ENCODE peak calls at places on chromosomes 13 and 19, in eight cellular contexts. One of them, this sample, is unnamed. For H3K27me3, the result is how much of the 10 kb centered on the place peaks cover.

GRCh38 chr13:75194717-75195116 is 287.3 kb downstream of the TBC1D4 start:
- DNase-seq in CD4-positive, alpha-beta memory T cell: no peak
- DNase-seq in mesenchymal stem cell: no peak
- DNase-seq in stomach: no peak
- DNase-seq in HepG2: no peak
- DNase-seq in CD8-positive, alpha-beta memory T cell: no peak
- DNase-seq in IMR-90: no peak
- DNase-seq in aorta: no peak
- DNase-seq in this sample: no peak

GRCh38 chr13:111215081-111216047 is 100.3 kb downstream of the ARHGEF7 start:
- DNase-seq in stomach: no peak
- DNase-seq in HepG2: no peak
- DNase-seq in CD4-positive, alpha-beta memory T cell: no peak
- DNase-seq in IMR-90: no peak
- DNase-seq in CD8-positive, alpha-beta memory T cell: no peak
- DNase-seq in aorta: no peak
- DNase-seq in mesenchymal stem cell: no peak
- DNase-seq in this sample: no peak

GRCh38 chr13:21717817-21718216 is 46.9 kb downstream of the FGF9 start:
- DNase-seq in CD4-positive, alpha-beta memory T cell: no peak
- DNase-seq in stomach: no peak
- DNase-seq in CD8-positive, alpha-beta memory T cell: no peak
- DNase-seq in mesenchymal stem cell: no peak
- DNase-seq in aorta: no peak
- DNase-seq in HepG2: no peak
- DNase-seq in IMR-90: no peak
- DNase-seq in this sample: no peak

GRCh38 chr13:40961826-40962225 is 57.3 kb downstream of the ELF1 start:
- DNase-seq in stomach: no peak
- DNase-seq in CD4-positive, alpha-beta memory T cell: no peak
- DNase-seq in aorta: no peak
- DNase-seq in HepG2: no peak
- DNase-seq in CD8-positive, alpha-beta memory T cell: no peak
- DNase-seq in IMR-90: no peak
- DNase-seq in mesenchymal stem cell: no peak
- DNase-seq in this sample: no peak

GRCh38 chr13:48636550-48636949 is 17.2 kb upstream of the CYSLTR2 start:
- DNase-seq in CD4-positive, alpha-beta memory T cell: no peak
- DNase-seq in IMR-90: peak
- DNase-seq in stomach: no peak
- DNase-seq in aorta: no peak
- DNase-seq in HepG2: no peak
- DNase-seq in mesenchymal stem cell: peak
- DNase-seq in CD8-positive, alpha-beta memory T cell: no peak
- DNase-seq in this sample: no peak

GRCh38 chr13:84844473-84844872 is 954.7 kb downstream of the SLITRK6 start:
- DNase-seq in IMR-90: no peak
- DNase-seq in mesenchymal stem cell: peak
- DNase-seq in HepG2: peak
- DNase-seq in CD4-positive, alpha-beta memory T cell: no peak
- DNase-seq in CD8-positive, alpha-beta memory T cell: no peak
- DNase-seq in aorta: no peak
- DNase-seq in stomach: no peak
- DNase-seq in this sample: no peak

GRCh38 chr13:78194904-78195639 is 276.4 kb upstream of the EDNRB start:
- DNase-seq in stomach: no peak
- DNase-seq in IMR-90: peak
- DNase-seq in CD8-positive, alpha-beta memory T cell: no peak
- DNase-seq in mesenchymal stem cell: no peak
- DNase-seq in aorta: no peak
- DNase-seq in CD4-positive, alpha-beta memory T cell: no peak
- DNase-seq in HepG2: no peak
- DNase-seq in this sample: no peak

GRCh38 chr13:72651196-72651595 is 76.2 kb downstream of the MZT1 start:
- DNase-seq in stomach: no peak
- DNase-seq in mesenchymal stem cell: no peak
- DNase-seq in HepG2: peak
- DNase-seq in CD8-positive, alpha-beta memory T cell: no peak
- DNase-seq in IMR-90: no peak
- DNase-seq in aorta: no peak
- DNase-seq in CD4-positive, alpha-beta memory T cell: no peak
- DNase-seq in this sample: peak

GRCh38 chr13:92806215-92806614 is 420.4 kb upstream of the GPC6 start:
- DNase-seq in aorta: no peak
- DNase-seq in mesenchymal stem cell: peak
- DNase-seq in CD4-positive, alpha-beta memory T cell: peak
- DNase-seq in HepG2: no peak
- DNase-seq in stomach: no peak
- DNase-seq in IMR-90: no peak
- DNase-seq in CD8-positive, alpha-beta memory T cell: no peak
- DNase-seq in this sample: peak

GRCh38 chr19:50258918-50259372 is 55.5 kb downstream of the MYH14 start:
- DNase-seq in HepG2: no peak
- DNase-seq in aorta: no peak
- DNase-seq in stomach: peak
- DNase-seq in IMR-90: no peak
- DNase-seq in mesenchymal stem cell: no peak
- DNase-seq in CD4-positive, alpha-beta memory T cell: no peak
- DNase-seq in CD8-positive, alpha-beta memory T cell: no peak
- DNase-seq in this sample: no peak

GRCh38 chr19:35328851-35329285 is at the start of gene CD22:
- DNase-seq in mesenchymal stem cell: no peak
- DNase-seq in stomach: no peak
- DNase-seq in aorta: no peak
- DNase-seq in HepG2: no peak
- DNase-seq in CD8-positive, alpha-beta memory T cell: no peak
- DNase-seq in CD4-positive, alpha-beta memory T cell: no peak
- DNase-seq in IMR-90: no peak
- DNase-seq in this sample: no peak

GRCh38 chr13:63409791-63410351 is 1994.2 kb upstream of the PCDH20 start:
- DNase-seq in stomach: no peak
- DNase-seq in CD8-positive, alpha-beta memory T cell: no peak
- DNase-seq in CD4-positive, alpha-beta memory T cell: no peak
- DNase-seq in IMR-90: no peak
- DNase-seq in HepG2: no peak
- DNase-seq in mesenchymal stem cell: no peak
- DNase-seq in aorta: no peak
- DNase-seq in this sample: no peak

GRCh38 chr19:40139533-40140287 is 49.0 kb upstream of the ZNF780A start:
- DNase-seq in aorta: no peak
- DNase-seq in CD4-positive, alpha-beta memory T cell: peak
- DNase-seq in stomach: no peak
- DNase-seq in HepG2: peak
- DNase-seq in CD8-positive, alpha-beta memory T cell: peak
- DNase-seq in mesenchymal stem cell: peak
- DNase-seq in IMR-90: peak
- DNase-seq in this sample: peak

GRCh38 chr13:44734204-44734707 is 158.1 kb upstream of the TSC22D1 start:
- DNase-seq in CD4-positive, alpha-beta memory T cell: no peak
- DNase-seq in aorta: peak
- DNase-seq in CD8-positive, alpha-beta memory T cell: no peak
- DNase-seq in HepG2: no peak
- DNase-seq in mesenchymal stem cell: no peak
- DNase-seq in stomach: peak
- DNase-seq in IMR-90: peak
- DNase-seq in this sample: no peak

GRCh38 chr13:97142452-97142851 is 79.7 kb upstream of the MBNL2 start:
- DNase-seq in IMR-90: no peak
- DNase-seq in CD8-positive, alpha-beta memory T cell: no peak
- DNase-seq in mesenchymal stem cell: peak
- DNase-seq in stomach: no peak
- DNase-seq in aorta: no peak
- DNase-seq in HepG2: peak
- DNase-seq in CD4-positive, alpha-beta memory T cell: no peak
- DNase-seq in this sample: peak

GRCh38 chr13:99617474-99618255 is 116.4 kb downstream of the TM9SF2 start:
- DNase-seq in HepG2: peak
- DNase-seq in stomach: no peak
- DNase-seq in mesenchymal stem cell: peak
- DNase-seq in aorta: peak
- DNase-seq in IMR-90: peak
- DNase-seq in CD4-positive, alpha-beta memory T cell: no peak
- DNase-seq in CD8-positive, alpha-beta memory T cell: no peak
- DNase-seq in this sample: no peak

GRCh38 chr13:83620535-83621220 is 261.6 kb downstream of the SLITRK1 start:
- DNase-seq in HepG2: no peak
- DNase-seq in CD8-positive, alpha-beta memory T cell: no peak
- DNase-seq in mesenchymal stem cell: no peak
- DNase-seq in IMR-90: peak
- DNase-seq in stomach: no peak
- DNase-seq in aorta: no peak
- DNase-seq in CD4-positive, alpha-beta memory T cell: no peak
- DNase-seq in this sample: no peak

GRCh38 chr13:45518525-45519235 is 53.9 kb downstream of the COG3 start:
- DNase-seq in CD8-positive, alpha-beta memory T cell: no peak
- DNase-seq in IMR-90: peak
- DNase-seq in HepG2: no peak
- DNase-seq in aorta: no peak
- DNase-seq in mesenchymal stem cell: peak
- DNase-seq in stomach: no peak
- DNase-seq in CD4-positive, alpha-beta memory T cell: no peak
- DNase-seq in this sample: no peak

GRCh38 chr19:12838182-12838890 is at the start of gene MAST1:
- DNase-seq in stomach: peak
- DNase-seq in IMR-90: no peak
- DNase-seq in CD4-positive, alpha-beta memory T cell: peak
- DNase-seq in aorta: no peak
- DNase-seq in CD8-positive, alpha-beta memory T cell: peak
- DNase-seq in mesenchymal stem cell: peak
- DNase-seq in HepG2: no peak
- DNase-seq in this sample: peak
- H3K4me3 ChIP-seq in stomach: peak
- H3K4me3 ChIP-seq in IMR-90: peak
- H3K4me3 ChIP-seq in CD4-positive, alpha-beta memory T cell: peak
- H3K4me3 ChIP-seq in aorta: no peak
- H3K4me3 ChIP-seq in CD8-positive, alpha-beta memory T cell: peak
- H3K4me3 ChIP-seq in mesenchymal stem cell: peak
- H3K4me3 ChIP-seq in HepG2: peak
- H3K4me3 ChIP-seq in this sample: no peak

DNA sequence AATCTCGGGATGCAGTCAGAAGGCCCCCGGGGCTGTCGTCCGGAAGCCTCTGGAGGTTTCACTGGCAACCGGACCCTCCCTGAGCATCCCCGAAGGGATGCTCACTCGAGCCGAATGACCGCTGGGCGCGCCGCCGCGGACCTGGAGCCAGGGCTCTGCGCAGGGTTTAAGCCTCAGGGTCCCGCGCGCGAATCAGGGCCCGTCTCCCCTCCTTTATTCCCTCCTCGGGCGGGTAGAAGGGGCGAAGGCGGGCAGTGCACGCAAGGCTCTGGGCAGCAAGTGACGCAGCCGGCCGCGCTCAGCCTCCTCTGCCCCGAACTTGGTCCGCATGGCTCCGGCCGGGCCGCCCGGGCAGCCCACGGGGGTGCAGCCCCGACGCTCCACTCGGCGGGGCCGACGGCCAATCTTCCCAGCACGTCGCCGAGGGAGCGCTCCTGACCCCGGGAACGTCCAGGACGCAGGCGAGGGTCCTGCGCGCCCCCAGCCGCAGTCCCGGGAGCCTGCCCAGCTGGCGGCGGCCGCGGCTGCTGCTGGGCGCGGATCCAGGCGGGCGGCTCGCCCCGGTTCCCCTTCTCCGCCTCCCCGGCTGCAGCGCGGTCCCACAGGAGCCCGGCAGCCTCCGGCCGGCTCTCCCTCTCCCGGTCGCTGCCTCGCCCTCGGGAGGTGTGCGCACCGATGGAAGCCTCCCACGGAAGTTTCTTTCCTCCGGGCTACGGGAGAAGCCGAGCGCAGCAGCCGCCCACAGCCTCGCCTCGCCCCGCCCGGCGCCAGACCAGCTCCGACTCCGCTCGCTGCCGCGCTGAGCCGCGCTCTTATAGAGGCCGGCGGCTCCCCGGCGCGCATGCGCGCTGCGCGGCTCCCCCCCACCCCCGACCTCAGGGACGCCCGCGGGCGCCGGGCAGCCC is at the start of gene SHISA2:
- DNase-seq in CD8-positive, alpha-beta memory T cell: no peak
- DNase-seq in IMR-90: peak
- DNase-seq in aorta: peak
- DNase-seq in CD4-positive, alpha-beta memory T cell: peak
- DNase-seq in HepG2: no peak
- DNase-seq in stomach: peak
- DNase-seq in mesenchymal stem cell: peak
- DNase-seq in this sample: peak
- H3K27ac ChIP-seq in CD8-positive, alpha-beta memory T cell: no peak
- H3K27ac ChIP-seq in IMR-90: no peak
- H3K27ac ChIP-seq in aorta: no peak
- H3K27ac ChIP-seq in CD4-positive, alpha-beta memory T cell: no peak
- H3K27ac ChIP-seq in HepG2: no peak
- H3K27ac ChIP-seq in stomach: peak
- H3K27ac ChIP-seq in mesenchymal stem cell: peak
- H3K27ac ChIP-seq in this sample: no peak

DNA sequence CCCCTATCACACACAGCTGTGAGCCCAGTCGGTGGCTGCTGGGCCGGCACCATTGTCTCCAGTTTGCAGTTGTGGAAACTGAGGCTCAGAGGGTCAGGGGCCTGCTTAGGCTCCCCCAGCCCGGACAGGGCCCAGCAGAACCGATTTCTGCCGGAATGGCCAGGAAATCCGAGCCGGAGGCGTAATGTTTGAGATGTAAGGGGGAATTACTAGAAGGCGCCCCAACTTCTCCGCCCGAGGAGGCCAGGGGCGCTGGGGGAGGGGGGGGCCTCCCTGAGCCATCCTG is 962 bp downstream of the KISS1R start:
- DNase-seq in IMR-90: no peak
- DNase-seq in aorta: no peak
- DNase-seq in CD4-positive, alpha-beta memory T cell: no peak
- DNase-seq in CD8-positive, alpha-beta memory T cell: no peak
- DNase-seq in stomach: no peak
- DNase-seq in mesenchymal stem cell: no peak
- DNase-seq in HepG2: no peak
- DNase-seq in this sample: no peak
- H3K27me3 ChIP-seq in IMR-90: under half
- H3K27me3 ChIP-seq in aorta: under half
- H3K27me3 ChIP-seq in CD4-positive, alpha-beta memory T cell: under half
- H3K27me3 ChIP-seq in CD8-positive, alpha-beta memory T cell: under half
- H3K27me3 ChIP-seq in stomach: half or more
- H3K27me3 ChIP-seq in mesenchymal stem cell: under half
- H3K27me3 ChIP-seq in HepG2: under half
- H3K27me3 ChIP-seq in this sample: under half

DNA sequence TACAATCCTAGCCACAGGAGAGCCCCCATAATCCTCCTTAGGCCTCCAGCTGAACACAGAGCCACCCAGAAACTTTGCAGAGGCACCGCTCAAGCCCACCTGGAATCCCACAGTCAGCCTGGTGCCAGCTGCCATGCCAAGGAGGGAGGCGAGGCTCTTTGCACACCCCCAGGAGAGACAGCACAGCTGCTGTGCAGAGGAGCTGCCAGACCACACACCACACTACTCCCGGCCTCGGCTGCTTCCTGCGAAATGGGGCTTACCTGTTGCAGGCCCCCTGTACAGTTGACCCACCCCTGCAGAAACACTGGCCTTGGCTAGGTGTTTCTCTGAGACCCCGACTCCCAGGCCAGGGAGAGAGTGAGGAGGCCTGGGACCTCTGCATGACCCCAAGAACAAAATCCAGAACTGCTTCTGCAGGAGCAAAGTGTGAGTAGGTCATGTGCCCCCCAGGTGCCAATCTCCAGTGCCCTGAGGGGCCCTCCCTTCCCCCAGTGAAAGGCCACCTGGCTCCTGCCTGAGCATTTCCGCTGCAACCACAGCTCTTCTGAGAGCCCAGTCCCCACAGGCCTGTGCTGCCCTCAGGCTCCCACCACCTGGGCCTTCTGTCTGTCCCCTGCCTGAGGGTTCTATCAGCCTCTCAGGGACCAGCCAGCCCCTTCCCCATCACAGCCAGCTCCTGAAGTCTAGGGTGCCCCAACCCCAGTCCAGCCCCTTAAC is 580.4 kb downstream of the UQCRFS1 start:
- DNase-seq in CD4-positive, alpha-beta memory T cell: no peak
- DNase-seq in CD8-positive, alpha-beta memory T cell: peak
- DNase-seq in stomach: no peak
- DNase-seq in mesenchymal stem cell: no peak
- DNase-seq in HepG2: no peak
- DNase-seq in aorta: no peak
- DNase-seq in IMR-90: no peak
- DNase-seq in this sample: no peak
- H3K4me3 ChIP-seq in CD4-positive, alpha-beta memory T cell: no peak
- H3K4me3 ChIP-seq in CD8-positive, alpha-beta memory T cell: no peak
- H3K4me3 ChIP-seq in stomach: no peak
- H3K4me3 ChIP-seq in mesenchymal stem cell: peak
- H3K4me3 ChIP-seq in HepG2: no peak
- H3K4me3 ChIP-seq in aorta: no peak
- H3K4me3 ChIP-seq in IMR-90: no peak
- H3K4me3 ChIP-seq in this sample: no peak